ENCODE peak calls at places on chromosome 20, in five cellular contexts. One of them, this sample, is unnamed.

GRCh38 chr20:16939051-16939450 is 190.9 kb downstream of the OTOR start:
- DNase-seq in LNCaP clone FGC: no peak
- DNase-seq in fibroblast of mammary gland: no peak
- DNase-seq in psoas muscle: no peak
- DNase-seq in kidney epithelial cell: no peak
- DNase-seq in this sample: no peak

GRCh38 chr20:61730631-61731362 is 334.9 kb downstream of the TAF4 start:
- DNase-seq in LNCaP clone FGC: no peak
- DNase-seq in fibroblast of mammary gland: no peak
- DNase-seq in psoas muscle: no peak
- DNase-seq in kidney epithelial cell: no peak
- DNase-seq in this sample: no peak

GRCh38 chr20:62692176-62692575 is 16.5 kb upstream of the NTSR1 start:
- DNase-seq in LNCaP clone FGC: no peak
- DNase-seq in fibroblast of mammary gland: no peak
- DNase-seq in psoas muscle: no peak
- DNase-seq in kidney epithelial cell: no peak
- DNase-seq in this sample: no peak

GRCh38 chr20:32585011-32585518 is at the start of gene NOL4L:
- DNase-seq in LNCaP clone FGC: no peak
- DNase-seq in fibroblast of mammary gland: peak
- DNase-seq in psoas muscle: no peak
- DNase-seq in kidney epithelial cell: no peak
- DNase-seq in this sample: no peak

GRCh38 chr20:38990728-38991127 is 28.6 kb downstream of the DHX35 start:
- DNase-seq in LNCaP clone FGC: no peak
- DNase-seq in fibroblast of mammary gland: peak
- DNase-seq in psoas muscle: no peak
- DNase-seq in kidney epithelial cell: no peak
- DNase-seq in this sample: no peak

GRCh38 chr20:23092409-23092756 is 6.3 kb upstream of the CD93 start:
- DNase-seq in LNCaP clone FGC: peak
- DNase-seq in fibroblast of mammary gland: peak
- DNase-seq in psoas muscle: no peak
- DNase-seq in kidney epithelial cell: no peak
- DNase-seq in this sample: no peak

GRCh38 chr20:59822291-59823029 is 111.0 kb downstream of the SYCP2 start:
- DNase-seq in LNCaP clone FGC: no peak
- DNase-seq in fibroblast of mammary gland: no peak
- DNase-seq in psoas muscle: no peak
- DNase-seq in kidney epithelial cell: no peak
- DNase-seq in this sample: no peak

GRCh38 chr20:37897008-37897548 is 5.8 kb upstream of the VSTM2L start:
- DNase-seq in LNCaP clone FGC: no peak
- DNase-seq in fibroblast of mammary gland: no peak
- DNase-seq in psoas muscle: no peak
- DNase-seq in kidney epithelial cell: no peak
- DNase-seq in this sample: no peak

GRCh38 chr20:54984104-54984448 is 508.7 kb downstream of the DOK5 start:
- DNase-seq in LNCaP clone FGC: no peak
- DNase-seq in fibroblast of mammary gland: no peak
- DNase-seq in psoas muscle: no peak
- DNase-seq in kidney epithelial cell: no peak
- DNase-seq in this sample: no peak

GRCh38 chr20:8837396-8837795 is 231.5 kb upstream of the PLCB4 start:
- DNase-seq in LNCaP clone FGC: no peak
- DNase-seq in fibroblast of mammary gland: peak
- DNase-seq in psoas muscle: no peak
- DNase-seq in kidney epithelial cell: peak
- DNase-seq in this sample: no peak

GRCh38 chr20:25315418-25316210 is 67.7 kb downstream of the PYGB start:
- DNase-seq in LNCaP clone FGC: no peak
- DNase-seq in fibroblast of mammary gland: peak
- DNase-seq in psoas muscle: no peak
- DNase-seq in kidney epithelial cell: no peak
- DNase-seq in this sample: no peak

GRCh38 chr20:58584051-58584824 is 66.8 kb upstream of the STX16 start:
- DNase-seq in LNCaP clone FGC: no peak
- DNase-seq in fibroblast of mammary gland: no peak
- DNase-seq in psoas muscle: no peak
- DNase-seq in kidney epithelial cell: no peak
- DNase-seq in this sample: no peak

GRCh38 chr20:36311854-36312723 is 6.0 kb downstream of the DLGAP4 start:
- DNase-seq in LNCaP clone FGC: no peak
- DNase-seq in fibroblast of mammary gland: no peak
- DNase-seq in psoas muscle: no peak
- DNase-seq in kidney epithelial cell: no peak
- DNase-seq in this sample: no peak

GRCh38 chr20:1912056-1912455 is 16.8 kb downstream of the SIRPA start:
- DNase-seq in LNCaP clone FGC: no peak
- DNase-seq in fibroblast of mammary gland: no peak
- DNase-seq in psoas muscle: no peak
- DNase-seq in kidney epithelial cell: no peak
- DNase-seq in this sample: no peak

GRCh38 chr20:56974499-56975250 is 291.8 kb downstream of the BMP7 start:
- DNase-seq in LNCaP clone FGC: peak
- DNase-seq in fibroblast of mammary gland: peak
- DNase-seq in psoas muscle: no peak
- DNase-seq in kidney epithelial cell: no peak
- DNase-seq in this sample: no peak
- H3K4me3 ChIP-seq in LNCaP clone FGC: no peak
- H3K4me3 ChIP-seq in fibroblast of mammary gland: no peak
- H3K4me3 ChIP-seq in psoas muscle: no peak
- H3K4me3 ChIP-seq in kidney epithelial cell: no peak
- H3K4me3 ChIP-seq in this sample: no peak

GRCh38 chr20:13638496-13639477 is at the start of gene TASP1:
- DNase-seq in LNCaP clone FGC: peak
- DNase-seq in fibroblast of mammary gland: peak
- DNase-seq in psoas muscle: peak
- DNase-seq in kidney epithelial cell: peak
- DNase-seq in this sample: peak
- H3K4me3 ChIP-seq in LNCaP clone FGC: peak
- H3K4me3 ChIP-seq in fibroblast of mammary gland: peak
- H3K4me3 ChIP-seq in psoas muscle: peak
- H3K4me3 ChIP-seq in kidney epithelial cell: peak
- H3K4me3 ChIP-seq in this sample: peak

GRCh38 chr20:46752639-46753235 is 43.3 kb downstream of the SLC2A10 start:
- DNase-seq in LNCaP clone FGC: peak
- DNase-seq in fibroblast of mammary gland: peak
- DNase-seq in psoas muscle: peak
- DNase-seq in kidney epithelial cell: no peak
- DNase-seq in this sample: peak

GRCh38 chr20:46755483-46756417 is 46.3 kb downstream of the SLC2A10 start:
- DNase-seq in LNCaP clone FGC: no peak
- DNase-seq in fibroblast of mammary gland: no peak
- DNase-seq in psoas muscle: no peak
- DNase-seq in kidney epithelial cell: no peak
- DNase-seq in this sample: no peak

GRCh38 chr20:46749164-46749563 is 39.7 kb downstream of the SLC2A10 start:
- DNase-seq in LNCaP clone FGC: no peak
- DNase-seq in fibroblast of mammary gland: no peak
- DNase-seq in psoas muscle: no peak
- DNase-seq in kidney epithelial cell: no peak
- DNase-seq in this sample: no peak

GRCh38 chr20:46756419-46756818 is 47.0 kb downstream of the SLC2A10 start:
- DNase-seq in LNCaP clone FGC: no peak
- DNase-seq in fibroblast of mammary gland: no peak
- DNase-seq in psoas muscle: no peak
- DNase-seq in kidney epithelial cell: no peak
- DNase-seq in this sample: no peak

GRCh38 chr20:46751856-46752255 is 42.4 kb downstream of the SLC2A10 start:
- DNase-seq in LNCaP clone FGC: peak
- DNase-seq in fibroblast of mammary gland: peak
- DNase-seq in psoas muscle: no peak
- DNase-seq in kidney epithelial cell: no peak
- DNase-seq in this sample: no peak
- H3K4me3 ChIP-seq in LNCaP clone FGC: no peak
- H3K4me3 ChIP-seq in fibroblast of mammary gland: peak
- H3K4me3 ChIP-seq in psoas muscle: no peak
- H3K4me3 ChIP-seq in kidney epithelial cell: no peak
- H3K4me3 ChIP-seq in this sample: no peak

GRCh38 chr20:51359401-51359800 is 183.1 kb downstream of the NFATC2 start:
- DNase-seq in LNCaP clone FGC: no peak
- DNase-seq in fibroblast of mammary gland: no peak
- DNase-seq in psoas muscle: no peak
- DNase-seq in kidney epithelial cell: no peak
- DNase-seq in this sample: no peak

GRCh38 chr20:51358032-51358724 is 184.3 kb downstream of the NFATC2 start:
- DNase-seq in LNCaP clone FGC: no peak
- DNase-seq in fibroblast of mammary gland: no peak
- DNase-seq in psoas muscle: no peak
- DNase-seq in kidney epithelial cell: no peak
- DNase-seq in this sample: no peak

GRCh38 chr20:51360451-51361230 is 181.9 kb downstream of the NFATC2 start:
- DNase-seq in LNCaP clone FGC: no peak
- DNase-seq in fibroblast of mammary gland: peak
- DNase-seq in psoas muscle: no peak
- DNase-seq in kidney epithelial cell: peak
- DNase-seq in this sample: no peak

GRCh38 chr20:51361258-51361657 is 181.3 kb downstream of the NFATC2 start:
- DNase-seq in LNCaP clone FGC: no peak
- DNase-seq in fibroblast of mammary gland: no peak
- DNase-seq in psoas muscle: no peak
- DNase-seq in kidney epithelial cell: no peak
- DNase-seq in this sample: no peak

GRCh38 chr20:51359947-51360346 is 182.6 kb downstream of the NFATC2 start:
- DNase-seq in LNCaP clone FGC: no peak
- DNase-seq in fibroblast of mammary gland: peak
- DNase-seq in psoas muscle: no peak
- DNase-seq in kidney epithelial cell: no peak
- DNase-seq in this sample: no peak
- H3K4me3 ChIP-seq in LNCaP clone FGC: no peak
- H3K4me3 ChIP-seq in fibroblast of mammary gland: no peak
- H3K4me3 ChIP-seq in psoas muscle: no peak
- H3K4me3 ChIP-seq in kidney epithelial cell: no peak
- H3K4me3 ChIP-seq in this sample: no peak